ENCODE peak calls at places on chromosome 3, in four cellular contexts. G is CD8-positive, alpha-beta T cell; R is skeletal muscle cell; F is fibroblast of lung. U is an unnamed sample.

GRCh38 chr3:61809879-61810278 is 248.5 kb downstream of the PTPRG start:
- DNase-seq in F (no peak), R (no peak), G (no peak), U (no peak)

GRCh38 chr3:131960324-131960723 is 74.5 kb downstream of the CPNE4 start:
- DNase-seq in R (peak), G (no peak), F (peak), U (no peak)

GRCh38 chr3:6709178-6709577 is 151.7 kb upstream of the GRM7 start:
- DNase-seq in G (no peak), R (no peak), F (no peak), U (no peak)

GRCh38 chr3:13461169-13462124 is 18.7 kb upstream of the HDAC11 start:
- DNase-seq in R (no peak), F (peak), G (peak), U (peak)

GRCh38 chr3:174440741-174441587 is 418.2 kb upstream of the NAALADL2 start:
- DNase-seq in F (peak), G (peak), R (peak), U (peak)

GRCh38 chr3:31066999-31067398 is 172.5 kb upstream of the GADL1 start:
- DNase-seq in F (peak), R (peak), G (no peak), U (no peak)

GRCh38 chr3:150227839-150228238 is 180.3 kb upstream of the TSC22D2 start:
- DNase-seq in G (peak), F (peak), R (no peak), U (peak)

GRCh38 chr3:50971487-50971924 is 296.8 kb downstream of the DOCK3 start:
- DNase-seq in G (peak), F (peak), R (peak), U (peak)

GRCh38 chr3:125383744-125384143 is 8.6 kb upstream of the ZNF148 start:
- DNase-seq in R (no peak), G (no peak), F (no peak), U (peak)

GRCh38 chr3:152403632-152404066 is 134.9 kb downstream of the MBNL1 start:
- DNase-seq in R (peak), G (no peak), F (peak), U (no peak)

GRCh38 chr3:41405466-41405865 is 206.2 kb downstream of the CTNNB1 start:
- DNase-seq in G (no peak), R (no peak), F (peak), U (no peak)

GRCh38 chr3:32821686-32822296 is 4.0 kb downstream of the TRIM71 start:
- DNase-seq in R (no peak), F (no peak), G (no peak), U (no peak)

GRCh38 chr3:84893211-84893610 is 65.6 kb upstream of the CADM2 start:
- DNase-seq in R (no peak), G (no peak), F (no peak), U (no peak)

GRCh38 chr3:188468196-188468595 is 314.2 kb downstream of the LPP start:
- DNase-seq in F (peak), G (no peak), R (no peak), U (no peak)

GRCh38 chr3:52147804-52148203 is 6.4 kb downstream of the POC1A start:
- DNase-seq in G (no peak), R (no peak), F (no peak), U (no peak)

GRCh38 chr3:8538904-8539303 is 37.3 kb downstream of the LMCD1 start:
- DNase-seq in G (no peak), R (peak), F (peak), U (no peak)

GRCh38 chr3:195150194-195151118 is 120.5 kb downstream of the XXYLT1 start:
- DNase-seq in G (peak), R (no peak), F (peak), U (no peak)

GRCh38 chr3:22959593-22959992 is 243.5 kb upstream of the UBE2E2 start:
- DNase-seq in G (no peak), F (no peak), R (no peak), U (no peak)

GRCh38 chr3:78986702-78987101 is 781.1 kb downstream of the ROBO1 start:
- DNase-seq in G (no peak), R (no peak), F (peak), U (no peak)

GRCh38 chr3:13288732-13289718 is 131.1 kb downstream of the NUP210 start:
- DNase-seq in G (no peak), R (no peak), F (no peak), U (no peak)

DNA sequence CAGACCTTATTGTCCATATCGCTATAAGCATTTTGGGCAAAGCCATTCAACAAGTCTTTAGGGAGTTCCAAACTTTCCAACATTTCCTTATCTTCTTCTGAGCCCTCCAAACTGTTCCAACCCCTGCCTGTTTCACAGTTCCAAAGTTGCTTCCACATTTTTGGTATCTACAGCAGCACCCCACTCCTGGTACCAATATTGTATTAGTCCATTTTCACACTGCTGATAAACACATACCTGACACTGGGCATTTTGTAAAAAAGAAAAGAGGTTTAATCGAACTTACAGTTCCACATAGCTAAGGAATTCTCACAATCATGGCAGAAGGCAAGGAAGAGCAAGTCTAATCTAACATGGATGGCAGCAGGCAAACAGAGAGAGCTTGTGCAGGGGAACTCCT is 834.1 kb upstream of the GBE1 start:
- DNase-seq in F (no peak), G (no peak), R (no peak), U (no peak)
- H3K4me3 ChIP-seq in F (no peak), G (no peak), R (no peak), U (no peak)

GRCh38 chr3:66492672-66493071 is 8.2 kb downstream of the LRIG1 start:
- DNase-seq in F (no peak), G (no peak), R (no peak), U (no peak)
- H3K4me3 ChIP-seq in F (no peak), G (no peak), R (no peak), U (no peak)

GRCh38 chr3:10468611-10469354 is 36.6 kb downstream of the ATP2B2 start:
- DNase-seq in R (no peak), G (no peak), F (no peak), U (no peak)
- H3K4me3 ChIP-seq in R (no peak), G (no peak), F (no peak), U (no peak)

GRCh38 chr3:129594907-129595390 is 11.5 kb downstream of the PLXND1 start:
- DNase-seq in F (no peak), R (no peak), G (no peak), U (no peak)

GRCh38 chr3:129592362-129593150 is 13.9 kb downstream of the PLXND1 start:
- DNase-seq in R (no peak), F (no peak), G (no peak), U (no peak)

GRCh38 chr3:129593595-129594339 is 12.7 kb downstream of the PLXND1 start:
- DNase-seq in F (no peak), R (no peak), G (peak), U (no peak)

GRCh38 chr3:129591932-129592331 is 14.5 kb downstream of the PLXND1 start:
- DNase-seq in R (no peak), F (no peak), G (no peak), U (no peak)

DNA sequence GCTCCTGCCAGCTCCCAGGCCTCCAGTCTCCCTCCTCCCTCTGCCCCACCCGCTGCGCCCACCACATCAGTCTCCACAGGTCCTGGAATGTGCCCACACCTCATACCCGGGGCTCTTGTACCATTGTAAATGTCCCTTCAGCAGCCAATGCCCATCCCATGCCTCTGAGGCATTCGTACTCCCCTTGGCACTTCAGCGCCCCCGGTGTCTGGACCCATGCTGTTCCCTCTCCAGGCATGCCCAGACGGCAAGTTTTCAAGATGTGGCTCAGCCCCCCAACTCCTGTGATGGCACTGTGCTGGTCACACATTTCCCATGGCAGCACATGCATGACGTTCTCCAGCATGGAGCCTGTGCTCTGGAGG is 13.3 kb downstream of the PLXND1 start:
- DNase-seq in R (no peak), F (no peak), G (no peak), U (no peak)
- H3K4me3 ChIP-seq in R (no peak), F (no peak), G (no peak), U (no peak)

U was measured in Karpas-422.